ENCODE peak calls at places on chromosomes 2 and 18, in seven cellular contexts. Z is midbrain; W is effector memory CD8-positive, alpha-beta T cell; H is progenitor cell of endocrine pancreas; T is fibroblast of mammary gland; I is non-pigmented ciliary epithelial cell; Y is stimulated activated CD4-positive, alpha-beta T cell treated with anti-CD3 and anti-CD28 coated beads, Interleukin-1b, Interleukin-23, amount 100 ng/mL, for 24 hours. E is an unnamed sample.

GRCh38 chr2:44959855-44960254 is 18.4 kb downstream of the SIX3 start:
- DNase-seq in Z (no peak), W (no peak), H (no peak), T (peak), I (no peak), Y (no peak), E (no peak)

GRCh38 chr2:188032786-188033185 is 258.9 kb upstream of the GULP1 start:
- DNase-seq in Z (no peak), W (no peak), H (no peak), T (no peak), I (no peak), Y (no peak), E (no peak)

GRCh38 chr2:172996387-172996961 is 79.2 kb upstream of the MAP3K20 start:
- DNase-seq in Z (no peak), W (no peak), H (no peak), T (peak), I (no peak), Y (no peak), E (no peak)

GRCh38 chr2:161522796-161523195 is 101.4 kb upstream of the SLC4A10 start:
- DNase-seq in Z (no peak), W (no peak), H (no peak), T (no peak), I (no peak), Y (no peak), E (no peak)

GRCh38 chr18:78813156-78813555 is 166.5 kb upstream of the SALL3 start:
- DNase-seq in Z (no peak), W (no peak), H (no peak), T (no peak), I (no peak), Y (no peak), E (no peak)

GRCh38 chr2:188203756-188204155 is 87.9 kb upstream of the GULP1 start:
- DNase-seq in Z (no peak), W (no peak), H (no peak), T (no peak), I (no peak), Y (no peak), E (no peak)

GRCh38 chr2:104855174-104856085 is 1.5 kb downstream of the POU3F3 start:
- DNase-seq in Z (no peak), W (no peak), H (no peak), T (no peak), I (no peak), Y (no peak), E (peak)

GRCh38 chr18:4433762-4434161 is 21.3 kb downstream of the DLGAP1 start:
- DNase-seq in Z (no peak), W (no peak), H (no peak), T (no peak), I (no peak), Y (no peak), E (no peak)

GRCh38 chr2:211455225-211455841 is 898.9 kb downstream of the CPS1 start:
- DNase-seq in Z (peak), W (no peak), H (peak), T (peak), I (peak), Y (no peak), E (peak)

GRCh38 chr2:73175663-73176204 is 26.6 kb upstream of the NOTO start:
- DNase-seq in Z (peak), W (peak), H (peak), T (peak), I (no peak), Y (peak), E (peak)

GRCh38 chr2:231710751-231711676 is 2.7 kb downstream of the PTMA start:
- DNase-seq in Z (no peak), W (no peak), H (no peak), T (no peak), I (no peak), Y (no peak), E (no peak)

GRCh38 chr2:73268368-73268830 is 15.9 kb downstream of the FBXO41 start:
- DNase-seq in Z (no peak), W (no peak), H (no peak), T (no peak), I (no peak), Y (no peak), E (no peak)

GRCh38 chr2:112032615-112033457 is 22.2 kb upstream of the TMEM87B start:
- DNase-seq in Z (peak), W (no peak), H (no peak), T (peak), I (no peak), Y (no peak), E (no peak)

GRCh38 chr2:200089040-200089755 is 133.8 kb downstream of the MAIP1 start:
- DNase-seq in Z (no peak), W (no peak), H (no peak), T (peak), I (no peak), Y (no peak), E (no peak)

GRCh38 chr2:1973636-1974035 is 229.3 kb upstream of the PXDN start:
- DNase-seq in Z (no peak), W (no peak), H (no peak), T (no peak), I (no peak), Y (no peak), E (no peak)

GRCh38 chr2:120939595-120940318 is 204.1 kb downstream of the GLI2 start:
- DNase-seq in Z (no peak), W (no peak), H (no peak), T (peak), I (peak), Y (no peak), E (no peak)

GRCh38 chr2:192899466-192899865 is 704.7 kb upstream of the TMEFF2 start:
- DNase-seq in Z (no peak), W (no peak), H (no peak), T (no peak), I (no peak), Y (no peak), E (no peak)

GRCh38 chr2:202267495-202267894 is 1.9 kb downstream of the NOP58 start:
- DNase-seq in Z (no peak), W (no peak), H (no peak), T (peak), I (no peak), Y (no peak), E (no peak)

GRCh38 chr2:12819098-12819465 is 102.3 kb downstream of the TRIB2 start:
- DNase-seq in Z (no peak), W (no peak), H (no peak), T (peak), I (peak), Y (no peak), E (no peak)

GRCh38 chr2:233387667-233388528 is 33.6 kb downstream of the DGKD start:
- DNase-seq in Z (peak), W (no peak), H (no peak), T (peak), I (peak), Y (no peak), E (no peak)

GRCh38 chr2:224982910-224983688 is 59.2 kb downstream of the DOCK10 start:
- DNase-seq in Z (peak), W (no peak), H (no peak), T (peak), I (no peak), Y (no peak), E (no peak)

GRCh38 chr2:135650721-135651120 is 90.9 kb upstream of the UBXN4 start:
- DNase-seq in Z (no peak), W (no peak), H (no peak), T (peak), I (no peak), Y (no peak), E (no peak)

GRCh38 chr2:127361929-127362328 is 25.8 kb downstream of the MAP3K2 start:
- DNase-seq in Z (no peak), W (no peak), H (no peak), T (peak), I (no peak), Y (no peak), E (no peak)

GRCh38 chr2:13676269-13676668 is 956.2 kb upstream of the LRATD1 start:
- DNase-seq in Z (no peak), W (no peak), H (no peak), T (peak), I (peak), Y (no peak), E (no peak)

GRCh38 chr2:204437815-204438766 is 107.2 kb upstream of the PARD3B start:
- DNase-seq in Z (no peak), W (no peak), H (no peak), T (no peak), I (no peak), Y (no peak), E (no peak)

GRCh38 chr2:120809576-120810440 is 74.1 kb downstream of the GLI2 start:
- DNase-seq in Z (no peak), W (no peak), H (no peak), T (no peak), I (no peak), Y (no peak), E (no peak)

GRCh38 chr18:10379511-10379910 is 74.9 kb upstream of the APCDD1 start:
- DNase-seq in Z (no peak), W (no peak), H (no peak), T (peak), I (no peak), Y (no peak), E (no peak)

GRCh38 chr2:175630319-175631246 is 371.5 kb downstream of the LNPK start:
- DNase-seq in Z (no peak), W (no peak), H (no peak), T (peak), I (no peak), Y (no peak), E (no peak)

GRCh38 chr2:11285499-11285898 is 58.9 kb downstream of the ROCK2 start:
- DNase-seq in Z (no peak), W (no peak), H (no peak), T (no peak), I (no peak), Y (no peak), E (no peak)

GRCh38 chr2:10864888-10865551 is 46.7 kb upstream of the KCNF1 start:
- DNase-seq in Z (no peak), W (peak), H (no peak), T (no peak), I (no peak), Y (no peak), E (no peak)

GRCh38 chr18:21110667-21111350 is 804 bp downstream of the ROCK1 start:
- DNase-seq in Z (no peak), W (peak), H (peak), T (peak), I (no peak), Y (peak), E (peak)

GRCh38 chr18:69400253-69400975 is at the start of gene DOK6:
- DNase-seq in Z (peak), W (no peak), H (peak), T (peak), I (peak), Y (no peak), E (peak)

GRCh38 chr2:171963198-171963597 is 36.6 kb upstream of the METAP1D start:
- DNase-seq in Z (no peak), W (no peak), H (no peak), T (no peak), I (no peak), Y (no peak), E (no peak)

GRCh38 chr2:28444951-28445350 is 50.9 kb upstream of the PLB1 start:
- DNase-seq in Z (no peak), W (no peak), H (no peak), T (peak), I (no peak), Y (no peak), E (no peak)

GRCh38 chr18:31931886-31932240 is 11.1 kb downstream of the TRAPPC8 start:
- DNase-seq in Z (no peak), W (no peak), H (no peak), T (no peak), I (no peak), Y (no peak), E (no peak)

GRCh38 chr2:165018207-165018606 is 62.9 kb upstream of the SLC38A11 start:
- DNase-seq in Z (peak), W (no peak), H (no peak), T (no peak), I (no peak), Y (no peak), E (no peak)

GRCh38 chr2:69217333-69218080 is 169.5 kb downstream of the GFPT1 start:
- DNase-seq in Z (no peak), W (no peak), H (no peak), T (no peak), I (no peak), Y (no peak), E (no peak)

E was measured in ecto neural progenitor cell.